ENCODE peak calls at places on chromosomes 3 and 15, in four cellular contexts. L, N, P and B are unnamed samples.

GRCh38 chr3:5290915-5291314 is 103.4 kb downstream of the EDEM1 start:
- DNase-seq in L (no peak), P (no peak), N (no peak), B (no peak)

GRCh38 chr15:47711654-47712053 is 5.7 kb upstream of the SEMA6D start:
- DNase-seq in L (no peak), P (no peak), N (peak; percentile 9), B (peak; percentile 36)

GRCh38 chr3:106534206-106534605 is 665.4 kb upstream of the CBLB start:
- DNase-seq in N (no peak), P (no peak), L (peak; percentile 42), B (no peak)

GRCh38 chr3:44942202-44942921 is 33.6 kb downstream of the ZDHHC3 start:
- DNase-seq in P (no peak), N (no peak), L (no peak), B (no peak)

GRCh38 chr3:54536450-54536849 is 391.4 kb downstream of the LRTM1 start:
- DNase-seq in L (no peak), P (no peak), N (no peak), B (no peak)

GRCh38 chr3:127650236-127650635 is 21.3 kb downstream of the PODXL2 start:
- DNase-seq in P (no peak), L (no peak), N (no peak), B (no peak)

GRCh38 chr3:4907647-4908046 is 71.6 kb upstream of the BHLHE40 start:
- DNase-seq in L (no peak), P (no peak), N (no peak), B (no peak)

GRCh38 chr3:1942751-1943150 is 155.9 kb upstream of the CNTN4 start:
- DNase-seq in N (no peak), L (no peak), P (no peak), B (no peak)

GRCh38 chr3:44012146-44012899 is 229.4 kb upstream of the TOPAZ1 start:
- DNase-seq in P (no peak), N (no peak), L (no peak), B (no peak)

GRCh38 chr3:174883881-174884675 is 24.9 kb downstream of the NAALADL2 start:
- DNase-seq in L (no peak), P (no peak), N (no peak), B (no peak)

GRCh38 chr3:11452312-11452711 is 180.1 kb downstream of the ATG7 start:
- DNase-seq in N (no peak), L (no peak), P (no peak), B (no peak)

GRCh38 chr3:30657914-30658313 is 51.5 kb downstream of the TGFBR2 start:
- DNase-seq in N (no peak), L (no peak), P (no peak), B (no peak)